ENCODE peak calls at places on chromosomes 2 and 18, in nine cellular contexts. One of them, this sample, is unnamed.

GRCh38 chr2:96427917-96428316 is 77.2 kb downstream of the NEURL3 start:
- DNase-seq in BE2C: no peak
- DNase-seq in AG04449: peak
- DNase-seq in suprapubic skin: no peak
- DNase-seq in ovary: no peak
- DNase-seq in CD8-positive, alpha-beta memory T cell: no peak
- DNase-seq in trophoblast cell: peak
- DNase-seq in HFF-Myc: peak
- DNase-seq in keratinocyte: peak
- DNase-seq in this sample: no peak

GRCh38 chr2:10043256-10043905 is at the start of gene KLF11:
- DNase-seq in BE2C: peak
- DNase-seq in AG04449: no peak
- DNase-seq in suprapubic skin: peak
- DNase-seq in ovary: peak
- DNase-seq in CD8-positive, alpha-beta memory T cell: peak
- DNase-seq in trophoblast cell: peak
- DNase-seq in HFF-Myc: no peak
- DNase-seq in keratinocyte: no peak
- DNase-seq in this sample: peak

GRCh38 chr2:196200557-196200956 is 29.2 kb upstream of the STK17B start:
- DNase-seq in BE2C: no peak
- DNase-seq in AG04449: no peak
- DNase-seq in suprapubic skin: no peak
- DNase-seq in ovary: no peak
- DNase-seq in CD8-positive, alpha-beta memory T cell: no peak
- DNase-seq in trophoblast cell: no peak
- DNase-seq in HFF-Myc: no peak
- DNase-seq in keratinocyte: no peak
- DNase-seq in this sample: no peak

GRCh38 chr2:120257522-120257921 is 4.9 kb downstream of the RALB start:
- DNase-seq in BE2C: no peak
- DNase-seq in AG04449: no peak
- DNase-seq in suprapubic skin: no peak
- DNase-seq in ovary: no peak
- DNase-seq in CD8-positive, alpha-beta memory T cell: no peak
- DNase-seq in trophoblast cell: no peak
- DNase-seq in HFF-Myc: no peak
- DNase-seq in keratinocyte: no peak
- DNase-seq in this sample: no peak

GRCh38 chr18:22165603-22166069 is 3.8 kb upstream of the GATA6 start:
- DNase-seq in BE2C: no peak
- DNase-seq in AG04449: no peak
- DNase-seq in suprapubic skin: no peak
- DNase-seq in ovary: no peak
- DNase-seq in CD8-positive, alpha-beta memory T cell: no peak
- DNase-seq in trophoblast cell: no peak
- DNase-seq in HFF-Myc: no peak
- DNase-seq in keratinocyte: no peak
- DNase-seq in this sample: no peak

GRCh38 chr2:213316001-213316735 is 31.9 kb downstream of the SPAG16 start:
- DNase-seq in BE2C: no peak
- DNase-seq in AG04449: peak
- DNase-seq in suprapubic skin: no peak
- DNase-seq in ovary: no peak
- DNase-seq in CD8-positive, alpha-beta memory T cell: no peak
- DNase-seq in trophoblast cell: no peak
- DNase-seq in HFF-Myc: no peak
- DNase-seq in keratinocyte: no peak
- DNase-seq in this sample: no peak

GRCh38 chr2:229783108-229783721 is 68.9 kb upstream of the DNER start:
- DNase-seq in BE2C: no peak
- DNase-seq in AG04449: no peak
- DNase-seq in suprapubic skin: no peak
- DNase-seq in ovary: no peak
- DNase-seq in CD8-positive, alpha-beta memory T cell: no peak
- DNase-seq in trophoblast cell: no peak
- DNase-seq in HFF-Myc: no peak
- DNase-seq in keratinocyte: no peak
- DNase-seq in this sample: no peak

GRCh38 chr2:236166157-236166780 is 1.9 kb downstream of the GBX2 start:
- DNase-seq in BE2C: no peak
- DNase-seq in AG04449: no peak
- DNase-seq in suprapubic skin: no peak
- DNase-seq in ovary: no peak
- DNase-seq in CD8-positive, alpha-beta memory T cell: no peak
- DNase-seq in trophoblast cell: no peak
- DNase-seq in HFF-Myc: no peak
- DNase-seq in keratinocyte: no peak
- DNase-seq in this sample: no peak

GRCh38 chr2:193966590-193966989 is 1690.4 kb upstream of the SLC39A10 start:
- DNase-seq in BE2C: no peak
- DNase-seq in AG04449: peak
- DNase-seq in suprapubic skin: no peak
- DNase-seq in ovary: no peak
- DNase-seq in CD8-positive, alpha-beta memory T cell: no peak
- DNase-seq in trophoblast cell: peak
- DNase-seq in HFF-Myc: no peak
- DNase-seq in keratinocyte: no peak
- DNase-seq in this sample: no peak

GRCh38 chr2:173759959-173760358 is 205.2 kb downstream of the SP3 start:
- DNase-seq in BE2C: no peak
- DNase-seq in AG04449: no peak
- DNase-seq in suprapubic skin: no peak
- DNase-seq in ovary: no peak
- DNase-seq in CD8-positive, alpha-beta memory T cell: no peak
- DNase-seq in trophoblast cell: no peak
- DNase-seq in HFF-Myc: no peak
- DNase-seq in keratinocyte: no peak
- DNase-seq in this sample: no peak

GRCh38 chr2:164984428-164984827 is 29.1 kb upstream of the SLC38A11 start:
- DNase-seq in BE2C: no peak
- DNase-seq in AG04449: no peak
- DNase-seq in suprapubic skin: no peak
- DNase-seq in ovary: no peak
- DNase-seq in CD8-positive, alpha-beta memory T cell: no peak
- DNase-seq in trophoblast cell: no peak
- DNase-seq in HFF-Myc: peak
- DNase-seq in keratinocyte: no peak
- DNase-seq in this sample: no peak

GRCh38 chr2:121596221-121597080 is 52.8 kb downstream of the CLASP1 start:
- DNase-seq in BE2C: peak
- DNase-seq in AG04449: no peak
- DNase-seq in suprapubic skin: no peak
- DNase-seq in ovary: peak
- DNase-seq in CD8-positive, alpha-beta memory T cell: no peak
- DNase-seq in trophoblast cell: peak
- DNase-seq in HFF-Myc: peak
- DNase-seq in keratinocyte: no peak
- DNase-seq in this sample: peak

GRCh38 chr2:70894765-70895164 is 40.9 kb upstream of the ATP6V1B1 start:
- DNase-seq in BE2C: no peak
- DNase-seq in AG04449: no peak
- DNase-seq in suprapubic skin: no peak
- DNase-seq in ovary: no peak
- DNase-seq in CD8-positive, alpha-beta memory T cell: no peak
- DNase-seq in trophoblast cell: no peak
- DNase-seq in HFF-Myc: no peak
- DNase-seq in keratinocyte: no peak
- DNase-seq in this sample: no peak

GRCh38 chr18:6928359-6928758 is 189.2 kb downstream of the LAMA1 start:
- DNase-seq in BE2C: no peak
- DNase-seq in AG04449: no peak
- DNase-seq in suprapubic skin: no peak
- DNase-seq in ovary: no peak
- DNase-seq in CD8-positive, alpha-beta memory T cell: no peak
- DNase-seq in trophoblast cell: no peak
- DNase-seq in HFF-Myc: no peak
- DNase-seq in keratinocyte: no peak
- DNase-seq in this sample: no peak

GRCh38 chr2:149872041-149872440 is 284.5 kb upstream of the MMADHC start:
- DNase-seq in BE2C: no peak
- DNase-seq in AG04449: no peak
- DNase-seq in suprapubic skin: no peak
- DNase-seq in ovary: no peak
- DNase-seq in CD8-positive, alpha-beta memory T cell: no peak
- DNase-seq in trophoblast cell: no peak
- DNase-seq in HFF-Myc: no peak
- DNase-seq in keratinocyte: no peak
- DNase-seq in this sample: no peak

DNA sequence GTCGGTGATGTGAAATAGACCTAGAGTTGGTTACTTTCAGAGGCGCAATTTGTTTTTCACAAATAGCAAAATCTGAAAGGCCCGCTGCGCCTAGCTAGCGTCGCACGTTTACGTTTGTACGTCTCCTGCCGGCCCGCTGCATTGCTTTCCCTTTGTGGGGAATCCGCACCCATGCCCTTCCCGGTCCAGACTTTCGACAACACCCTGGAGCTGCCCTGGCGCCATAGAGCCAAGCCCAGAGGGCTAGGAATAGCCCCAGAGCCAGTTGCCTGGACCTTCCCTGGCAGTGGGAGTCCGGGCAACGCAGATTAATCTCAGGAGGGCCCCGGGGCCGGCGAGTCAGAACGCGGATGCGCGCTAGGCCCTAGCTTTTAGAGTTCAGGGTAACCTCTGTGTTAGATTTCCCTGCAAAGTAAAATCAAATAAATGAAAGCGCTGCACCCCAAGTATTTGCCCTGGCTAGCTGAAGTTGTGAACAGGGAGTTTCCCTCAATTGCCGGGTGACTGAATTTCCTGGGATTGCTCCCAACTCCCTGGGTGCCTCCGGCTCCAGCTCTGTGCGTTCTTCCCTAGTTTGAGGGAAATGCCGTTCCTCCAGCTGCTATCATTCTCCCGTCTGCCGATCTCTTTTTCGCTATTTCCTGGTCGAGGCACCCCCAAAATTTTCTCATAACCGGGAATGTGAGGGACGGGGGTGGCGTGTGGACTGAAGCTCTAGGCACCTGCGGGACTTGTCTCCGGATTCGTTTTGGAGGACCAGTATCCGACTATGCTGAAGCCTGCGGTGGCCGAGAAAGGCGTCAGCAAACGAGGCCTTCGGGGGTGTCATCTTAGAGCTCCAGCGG is 1.2 kb upstream of the EN1 start:
- DNase-seq in BE2C: no peak
- DNase-seq in AG04449: no peak
- DNase-seq in suprapubic skin: peak
- DNase-seq in ovary: no peak
- DNase-seq in CD8-positive, alpha-beta memory T cell: no peak
- DNase-seq in trophoblast cell: no peak
- DNase-seq in HFF-Myc: no peak
- DNase-seq in keratinocyte: no peak
- DNase-seq in this sample: no peak
- H3K4me3 ChIP-seq in BE2C: no peak
- H3K4me3 ChIP-seq in AG04449: peak
- H3K4me3 ChIP-seq in suprapubic skin: peak
- H3K4me3 ChIP-seq in ovary: no peak
- H3K4me3 ChIP-seq in CD8-positive, alpha-beta memory T cell: no peak
- H3K4me3 ChIP-seq in trophoblast cell: peak
- H3K4me3 ChIP-seq in HFF-Myc: no peak
- H3K4me3 ChIP-seq in keratinocyte: peak
- H3K4me3 ChIP-seq in this sample: no peak

DNA sequence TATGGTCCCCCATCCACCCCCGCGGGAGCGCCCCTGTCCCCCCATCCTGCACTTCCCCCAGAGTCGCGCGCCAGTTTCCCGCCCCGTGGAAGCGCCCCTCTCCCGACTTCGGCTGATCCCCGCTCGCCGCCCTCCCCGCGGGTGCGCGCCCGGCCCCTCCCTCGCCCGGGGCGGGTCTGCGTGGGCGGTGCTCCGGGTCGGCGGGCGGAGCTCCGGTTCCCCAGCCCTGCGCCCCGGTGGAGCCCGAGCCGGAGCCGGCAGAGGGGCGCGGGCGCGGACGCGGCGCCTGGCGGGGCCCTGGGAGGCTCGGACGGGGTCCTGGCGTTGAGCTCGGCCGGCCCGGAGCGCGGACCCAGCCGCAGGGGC is at the start of gene SNTG2:
- DNase-seq in BE2C: peak
- DNase-seq in AG04449: no peak
- DNase-seq in suprapubic skin: no peak
- DNase-seq in ovary: no peak
- DNase-seq in CD8-positive, alpha-beta memory T cell: no peak
- DNase-seq in trophoblast cell: no peak
- DNase-seq in HFF-Myc: no peak
- DNase-seq in keratinocyte: no peak
- DNase-seq in this sample: no peak
- H3K4me3 ChIP-seq in BE2C: no peak
- H3K4me3 ChIP-seq in AG04449: peak
- H3K4me3 ChIP-seq in suprapubic skin: peak
- H3K4me3 ChIP-seq in ovary: peak
- H3K4me3 ChIP-seq in CD8-positive, alpha-beta memory T cell: peak
- H3K4me3 ChIP-seq in trophoblast cell: peak
- H3K4me3 ChIP-seq in HFF-Myc: peak
- H3K4me3 ChIP-seq in keratinocyte: no peak
- H3K4me3 ChIP-seq in this sample: peak

DNA sequence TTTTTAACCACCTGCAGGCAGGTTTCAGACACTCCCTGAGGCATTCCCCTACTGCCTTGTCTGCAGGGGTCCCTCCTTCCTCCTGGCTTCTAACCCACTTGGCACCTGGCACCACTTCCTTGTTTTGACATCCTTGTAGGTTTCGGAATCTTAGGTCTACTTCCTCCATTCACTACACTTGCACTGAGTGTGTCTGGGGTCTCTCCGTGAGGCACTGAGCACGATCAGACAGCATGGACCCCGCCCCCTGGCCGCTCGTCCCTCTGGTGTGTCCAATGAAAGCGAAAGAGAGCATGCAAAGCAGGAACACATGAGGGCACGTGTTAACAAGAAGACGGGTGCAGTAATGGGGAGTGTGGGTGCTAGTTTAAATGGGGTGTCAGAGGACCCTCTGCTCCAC is 63.8 kb downstream of the HAUS1 start:
- DNase-seq in BE2C: peak
- DNase-seq in AG04449: no peak
- DNase-seq in suprapubic skin: no peak
- DNase-seq in ovary: no peak
- DNase-seq in CD8-positive, alpha-beta memory T cell: no peak
- DNase-seq in trophoblast cell: no peak
- DNase-seq in HFF-Myc: no peak
- DNase-seq in keratinocyte: no peak
- DNase-seq in this sample: no peak
- H3K4me3 ChIP-seq in BE2C: peak
- H3K4me3 ChIP-seq in AG04449: no peak
- H3K4me3 ChIP-seq in suprapubic skin: no peak
- H3K4me3 ChIP-seq in ovary: no peak
- H3K4me3 ChIP-seq in CD8-positive, alpha-beta memory T cell: peak
- H3K4me3 ChIP-seq in trophoblast cell: no peak
- H3K4me3 ChIP-seq in HFF-Myc: no peak
- H3K4me3 ChIP-seq in keratinocyte: no peak
- H3K4me3 ChIP-seq in this sample: no peak

DNA sequence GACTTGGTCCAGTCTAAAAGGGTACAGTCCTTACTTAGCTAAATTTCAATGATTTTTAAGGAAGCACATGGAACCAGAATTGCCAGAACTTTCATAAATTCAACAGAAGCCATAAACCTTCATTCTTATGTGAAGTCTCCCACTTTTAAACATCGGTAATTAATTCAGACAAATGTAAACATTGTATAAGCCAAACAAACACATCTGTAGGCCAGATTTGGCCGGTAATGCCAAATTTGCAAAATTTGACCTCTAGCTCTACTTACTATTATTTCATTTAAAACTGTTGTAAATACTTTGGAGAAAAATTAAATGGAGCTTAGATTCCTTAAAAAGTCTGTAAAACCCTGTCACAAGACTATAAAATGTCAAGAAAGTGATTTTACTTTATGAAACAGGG is 83.2 kb upstream of the GALNT5 start:
- DNase-seq in BE2C: no peak
- DNase-seq in AG04449: no peak
- DNase-seq in suprapubic skin: no peak
- DNase-seq in ovary: no peak
- DNase-seq in CD8-positive, alpha-beta memory T cell: no peak
- DNase-seq in trophoblast cell: no peak
- DNase-seq in HFF-Myc: peak
- DNase-seq in keratinocyte: no peak
- DNase-seq in this sample: no peak
- H3K4me3 ChIP-seq in BE2C: no peak
- H3K4me3 ChIP-seq in AG04449: no peak
- H3K4me3 ChIP-seq in suprapubic skin: no peak
- H3K4me3 ChIP-seq in ovary: no peak
- H3K4me3 ChIP-seq in CD8-positive, alpha-beta memory T cell: no peak
- H3K4me3 ChIP-seq in trophoblast cell: no peak
- H3K4me3 ChIP-seq in HFF-Myc: no peak
- H3K4me3 ChIP-seq in keratinocyte: no peak
- H3K4me3 ChIP-seq in this sample: no peak